ENCODE peak calls at places on chromosomes 7 and 10, in four cellular contexts. C, Y, W and J are unnamed samples.
A peak's percentile ranks its signal among the peaks of the same experiment; 100 is the strongest.

GRCh38 chr10:132580157-132580556 is 42.6 kb downstream of the INPP5A start:
- DNase-seq in C (no peak), Y (no peak), W (no peak), J (no peak)

GRCh38 chr10:114413398-114413797 is 9.1 kb upstream of the AFAP1L2 start:
- DNase-seq in C (no peak), Y (peak; percentile 63), W (no peak), J (no peak)

GRCh38 chr7:43535031-43535451 is 47.9 kb upstream of the STK17A start:
- DNase-seq in C (no peak), Y (no peak), W (no peak), J (no peak)

GRCh38 chr7:325811-326210 is 35.8 kb downstream of the FOXL3 start:
- DNase-seq in C (no peak), Y (no peak), W (no peak), J (no peak)

GRCh38 chr7:136884492-136884891 is 16.0 kb downstream of the CHRM2 start:
- DNase-seq in C (no peak), Y (no peak), W (no peak), J (no peak)

GRCh38 chr10:128018704-128019103 is 107.5 kb downstream of the MKI67 start:
- DNase-seq in C (no peak), Y (no peak), W (no peak), J (no peak)

GRCh38 chr10:3248526-3249255 is 76.1 kb upstream of the PITRM1 start:
- DNase-seq in C (no peak), Y (peak; percentile 50), W (no peak), J (peak; percentile 37)

GRCh38 chr10:129764901-129765663 is 199.0 kb downstream of the EBF3 start:
- DNase-seq in C (no peak), Y (no peak), W (no peak), J (no peak)

GRCh38 chr10:108556176-108556575 is 1367.1 kb downstream of the XPNPEP1 start:
- DNase-seq in C (no peak), Y (no peak), W (no peak), J (no peak)

GRCh38 chr10:48209246-48209645 is 65.2 kb downstream of the FRMPD2 start:
- DNase-seq in C (no peak), Y (no peak), W (no peak), J (no peak)

GRCh38 chr7:73830872-73831655 is at the start of gene CLDN4:
- DNase-seq in C (no peak), Y (peak; percentile 98), W (no peak), J (peak; percentile 89)

GRCh38 chr7:45663965-45664623 is 89.9 kb downstream of the ADCY1 start:
- DNase-seq in C (no peak), Y (no peak), W (no peak), J (no peak)

GRCh38 chr7:20745716-20746115 is 41.0 kb downstream of the SP8 start:
- DNase-seq in C (no peak), Y (no peak), W (no peak), J (no peak)

GRCh38 chr7:32104766-32105165 is 34.6 kb upstream of the PDE1C start:
- DNase-seq in C (no peak), Y (no peak), W (no peak), J (no peak)

GRCh38 chr10:123862421-123863188 is 29.0 kb downstream of the CPXM2 start:
- DNase-seq in C (no peak), Y (no peak), W (no peak), J (no peak)

GRCh38 chr10:74977913-74978847 is 133.3 kb upstream of the SAMD8 start:
- DNase-seq in C (no peak), Y (no peak), W (peak; percentile 55), J (no peak)

GRCh38 chr7:159027803-159028455 is 116.7 kb downstream of the VIPR2 start:
- DNase-seq in C (no peak), Y (no peak), W (no peak), J (peak; percentile 90)

GRCh38 chr10:24288581-24288980 is 79.6 kb downstream of the KIAA1217 start:
- DNase-seq in C (no peak), Y (no peak), W (no peak), J (no peak)

GRCh38 chr7:138698281-138698680 is 2.9 kb downstream of the SVOPL start:
- DNase-seq in C (no peak), Y (no peak), W (no peak), J (no peak)

GRCh38 chr10:117224881-117225280 is 16.0 kb upstream of the SLC18A2 start:
- DNase-seq in C (no peak), Y (no peak), W (no peak), J (no peak)

GRCh38 chr10:73790886-73791625 is 5.7 kb downstream of the ZSWIM8 start:
- DNase-seq in C (no peak), Y (no peak), W (no peak), J (no peak)

GRCh38 chr7:28037220-28038010 is 143.2 kb downstream of the JAZF1 start:
- DNase-seq in C (no peak), Y (peak; percentile 96), W (no peak), J (no peak)

GRCh38 chr10:107083388-107084009 is 81.0 kb downstream of the SORCS1 start:
- DNase-seq in C (no peak), Y (no peak), W (no peak), J (no peak)

GRCh38 chr10:120433176-120433575 is 23.9 kb upstream of the PLPP4 start:
- DNase-seq in C (no peak), Y (no peak), W (no peak), J (no peak)

GRCh38 chr7:1675036-1675671 is 5.1 kb downstream of the ELFN1 start:
- DNase-seq in C (no peak), Y (no peak), W (no peak), J (no peak)

GRCh38 chr10:61028861-61029361 is 84.9 kb upstream of the RHOBTB1 start:
- DNase-seq in C (no peak), Y (peak; percentile 57), W (no peak), J (no peak)

GRCh38 chr7:46321556-46322205 is 400.6 kb upstream of the IGFBP3 start:
- DNase-seq in C (no peak), Y (peak; percentile 12), W (no peak), J (no peak)

GRCh38 chr7:101903505-101903849 is 86.1 kb downstream of the CUX1 start:
- DNase-seq in C (no peak), Y (no peak), W (no peak), J (no peak)

GRCh38 chr7:55274156-55274555 is 91.0 kb upstream of the LANCL2 start:
- DNase-seq in C (no peak), Y (no peak), W (no peak), J (no peak)

GRCh38 chr7:157863906-157864810 is 527.4 kb downstream of the DNAJB6 start:
- DNase-seq in C (no peak), Y (no peak), W (no peak), J (no peak)

GRCh38 chr7:71165708-71166107 is 33.8 kb downstream of the GALNT17 start:
- DNase-seq in C (no peak), Y (no peak), W (no peak), J (no peak)

GRCh38 chr10:72133517-72133916 is 45.2 kb upstream of the SPOCK2 start:
- DNase-seq in C (no peak), Y (no peak), W (no peak), J (no peak)

GRCh38 chr7:118245267-118246040 is 20.9 kb downstream of the ANKRD7 start:
- DNase-seq in C (no peak), Y (no peak), W (no peak), J (no peak)

GRCh38 chr7:139598642-139599041 is 75.2 kb downstream of the CLEC2L start:
- DNase-seq in C (no peak), Y (no peak), W (no peak), J (peak; percentile 50)